ENCODE peak calls at places on chromosomes 6 and 20, in six cellular contexts. O, N, T, H, U and A are unnamed samples.

GRCh38 chr6:106637718-106638341 is 8.5 kb downstream of the QRSL1 start:
- DNase-seq in H (no peak), T (no peak), O (no peak), U (no peak), N (no peak), A (no peak)

GRCh38 chr6:43644940-43645612 is at the start of gene RSPH9:
- DNase-seq in H (peak), N (peak), O (peak), T (no peak), U (peak), A (peak)

GRCh38 chr6:111588366-111588765 is 17.3 kb downstream of the TRAF3IP2 start:
- DNase-seq in H (no peak), O (no peak), T (no peak), U (no peak), N (no peak), A (no peak)

GRCh38 chr6:142735182-142735581 is 209.8 kb downstream of the HIVEP2 start:
- DNase-seq in U (no peak), N (no peak), O (no peak), T (no peak), H (no peak), A (peak)

GRCh38 chr6:7545509-7546369 is 4.3 kb downstream of the DSP start:
- DNase-seq in H (no peak), U (no peak), N (no peak), O (no peak), T (no peak), A (no peak)

GRCh38 chr6:53484409-53485280 is 60.3 kb downstream of the GCLC start:
- DNase-seq in U (peak), N (no peak), T (peak), H (peak), O (peak), A (peak)

GRCh38 chr6:146433881-146434741 is 109.5 kb upstream of the RAB32 start:
- DNase-seq in H (no peak), O (no peak), U (peak), N (peak), T (no peak), A (peak)

GRCh38 chr20:370977-371754 is 9.4 kb upstream of the TRIB3 start:
- DNase-seq in O (no peak), N (no peak), U (no peak), T (no peak), H (no peak), A (no peak)

GRCh38 chr20:675453-676314 is at the start of gene SCRT2:
- DNase-seq in U (peak), H (peak), N (peak), T (no peak), O (peak), A (peak)

GRCh38 chr6:2986722-2987196 is 12.9 kb upstream of the NQO2 start:
- DNase-seq in T (no peak), N (no peak), H (no peak), O (no peak), U (no peak), A (peak)

GRCh38 chr6:4940416-4940815 is 63.4 kb downstream of the RPP40 start:
- DNase-seq in U (no peak), T (no peak), N (no peak), O (no peak), H (no peak), A (no peak)

GRCh38 chr6:15148356-15149058 is 97.4 kb upstream of the JARID2 start:
- DNase-seq in U (no peak), T (no peak), N (no peak), H (no peak), O (no peak), A (peak)

GRCh38 chr6:2862712-2863174 is 21.1 kb upstream of the SERPINB1 start:
- DNase-seq in T (no peak), H (no peak), U (peak), N (no peak), O (no peak), A (no peak)

GRCh38 chr6:111679126-111679525 is 73.4 kb upstream of the TRAF3IP2 start:
- DNase-seq in N (no peak), U (no peak), O (no peak), T (no peak), H (no peak), A (no peak)

GRCh38 chr6:134532694-134533624 is 215.0 kb upstream of the SGK1 start:
- DNase-seq in H (no peak), O (no peak), U (no peak), N (no peak), T (no peak), A (no peak)

GRCh38 chr20:60977896-60978295 is 274.2 kb upstream of the CDH4 start:
- DNase-seq in N (no peak), U (no peak), H (no peak), O (no peak), T (no peak), A (no peak)

GRCh38 chr20:57911512-57912226 is 201.9 kb upstream of the PMEPA1 start:
- DNase-seq in T (no peak), U (no peak), O (no peak), N (peak), H (no peak), A (no peak)

GRCh38 chr6:134534708-134535149 is 216.8 kb upstream of the SGK1 start:
- DNase-seq in N (no peak), T (no peak), O (no peak), U (peak), H (no peak), A (peak)

GRCh38 chr20:43558412-43559146 is at the start of gene SGK2:
- DNase-seq in N (peak), O (no peak), T (no peak), H (no peak), U (no peak), A (peak)

GRCh38 chr6:166341915-166342292 is 441 bp downstream of the SFT2D1 start:
- DNase-seq in U (peak), H (no peak), T (no peak), N (no peak), O (no peak), A (no peak)

GRCh38 chr6:138088307-138088744 is 18.9 kb downstream of the PERP start:
- DNase-seq in U (no peak), H (no peak), N (no peak), T (no peak), O (no peak), A (peak)

GRCh38 chr6:63740709-63741108 is 105.1 kb downstream of the PHF3 start:
- DNase-seq in H (no peak), O (no peak), T (no peak), U (no peak), N (no peak), A (peak)

GRCh38 chr6:40894962-40895799 is 143.8 kb downstream of the UNC5CL start:
- DNase-seq in U (no peak), N (peak), O (no peak), T (no peak), H (no peak), A (peak)

GRCh38 chr6:166078294-166078693 is 89.4 kb downstream of the TBXT start:
- DNase-seq in U (no peak), O (no peak), N (no peak), H (no peak), T (no peak), A (peak)

GRCh38 chr20:8229090-8229489 is 97.0 kb downstream of the PLCB1 start:
- DNase-seq in O (no peak), N (no peak), T (no peak), U (no peak), H (no peak), A (no peak)

GRCh38 chr6:24146871-24147270 is 20.9 kb downstream of the NRSN1 start:
- DNase-seq in N (no peak), U (no peak), T (no peak), H (no peak), O (no peak), A (no peak)

GRCh38 chr20:49045440-49046086 is 549 bp upstream of the CSE1L start:
- DNase-seq in O (no peak), U (peak), H (peak), N (peak), T (no peak), A (no peak)

GRCh38 chr20:48738399-48739304 is 89.1 kb downstream of the PREX1 start:
- DNase-seq in H (no peak), T (no peak), O (no peak), N (no peak), U (peak), A (no peak)

GRCh38 chr6:108562503-108562993 is 1.8 kb downstream of the FOXO3 start:
- DNase-seq in U (no peak), O (no peak), T (no peak), H (no peak), N (peak), A (peak)

GRCh38 chr6:33915134-33915533 is 111.3 kb upstream of the MLN start:
- DNase-seq in U (peak), T (no peak), H (no peak), O (no peak), N (no peak), A (peak)

GRCh38 chr20:2217857-2218529 is 77.8 kb upstream of the TGM3 start:
- DNase-seq in T (no peak), H (no peak), O (no peak), N (no peak), U (peak), A (no peak)